ENCODE peak calls at places on chromosomes 3 and 15, in seven cellular contexts. One of them, this sample, is unnamed.

GRCh38 chr3:21795152-21795837 is 44.3 kb upstream of the ZNF385D start:
- DNase-seq in upper lobe of left lung: no peak
- DNase-seq in colonic mucosa: no peak
- DNase-seq in endothelial cell of umbilical vein: no peak
- DNase-seq in small intestine: no peak
- DNase-seq in transverse colon: no peak
- DNase-seq in heart left ventricle: peak; percentile 90
- DNase-seq in this sample: no peak

GRCh38 chr15:93201940-93202339 is 112.9 kb upstream of the RGMA start:
- DNase-seq in endothelial cell of umbilical vein: no peak
- DNase-seq in colonic mucosa: no peak
- DNase-seq in transverse colon: no peak
- DNase-seq in heart left ventricle: no peak
- DNase-seq in small intestine: no peak
- DNase-seq in upper lobe of left lung: no peak
- DNase-seq in this sample: no peak

GRCh38 chr15:64877435-64877834 is 34.3 kb upstream of the ANKDD1A start:
- DNase-seq in colonic mucosa: peak; percentile 61
- DNase-seq in upper lobe of left lung: peak; percentile 80
- DNase-seq in endothelial cell of umbilical vein: peak; percentile 53
- DNase-seq in heart left ventricle: peak; percentile 91
- DNase-seq in transverse colon: peak; percentile 53
- DNase-seq in small intestine: peak; percentile 22
- DNase-seq in this sample: no peak

GRCh38 chr15:89364341-89364740 is 29.7 kb upstream of the POLG start:
- DNase-seq in colonic mucosa: no peak
- DNase-seq in transverse colon: peak; percentile 19
- DNase-seq in upper lobe of left lung: no peak
- DNase-seq in heart left ventricle: peak; percentile 45
- DNase-seq in small intestine: peak; percentile 10
- DNase-seq in endothelial cell of umbilical vein: no peak
- DNase-seq in this sample: no peak

GRCh38 chr15:85174521-85174920 is 192.9 kb downstream of the PDE8A start:
- DNase-seq in endothelial cell of umbilical vein: no peak
- DNase-seq in upper lobe of left lung: no peak
- DNase-seq in transverse colon: no peak
- DNase-seq in colonic mucosa: no peak
- DNase-seq in small intestine: no peak
- DNase-seq in heart left ventricle: no peak
- DNase-seq in this sample: no peak

GRCh38 chr3:156826896-156827882 is 1.0 kb downstream of the LEKR1 start:
- DNase-seq in colonic mucosa: no peak
- DNase-seq in endothelial cell of umbilical vein: no peak
- DNase-seq in heart left ventricle: no peak
- DNase-seq in upper lobe of left lung: no peak
- DNase-seq in transverse colon: no peak
- DNase-seq in small intestine: no peak
- DNase-seq in this sample: no peak

GRCh38 chr3:37295925-37296324 is 121.5 kb upstream of the LRRFIP2 start:
- DNase-seq in transverse colon: no peak
- DNase-seq in heart left ventricle: no peak
- DNase-seq in endothelial cell of umbilical vein: no peak
- DNase-seq in colonic mucosa: no peak
- DNase-seq in small intestine: no peak
- DNase-seq in upper lobe of left lung: no peak
- DNase-seq in this sample: no peak

GRCh38 chr3:151579571-151580270 is 118.9 kb upstream of the IGSF10 start:
- DNase-seq in small intestine: no peak
- DNase-seq in colonic mucosa: no peak
- DNase-seq in endothelial cell of umbilical vein: no peak
- DNase-seq in heart left ventricle: no peak
- DNase-seq in upper lobe of left lung: no peak
- DNase-seq in transverse colon: no peak
- DNase-seq in this sample: no peak

GRCh38 chr15:69509131-69509530 is 56.5 kb downstream of the RPLP1 start:
- DNase-seq in endothelial cell of umbilical vein: no peak
- DNase-seq in upper lobe of left lung: no peak
- DNase-seq in colonic mucosa: no peak
- DNase-seq in heart left ventricle: no peak
- DNase-seq in small intestine: no peak
- DNase-seq in transverse colon: no peak
- DNase-seq in this sample: no peak

GRCh38 chr15:63212050-63212973 is 22.9 kb downstream of the RAB8B start:
- DNase-seq in endothelial cell of umbilical vein: peak; percentile 51
- DNase-seq in small intestine: no peak
- DNase-seq in colonic mucosa: no peak
- DNase-seq in transverse colon: no peak
- DNase-seq in heart left ventricle: no peak
- DNase-seq in upper lobe of left lung: no peak
- DNase-seq in this sample: no peak

GRCh38 chr3:17670749-17671148 is 71.7 kb downstream of the TBC1D5 start:
- DNase-seq in colonic mucosa: no peak
- DNase-seq in transverse colon: no peak
- DNase-seq in upper lobe of left lung: no peak
- DNase-seq in endothelial cell of umbilical vein: peak; percentile 47
- DNase-seq in small intestine: no peak
- DNase-seq in heart left ventricle: no peak
- DNase-seq in this sample: no peak

GRCh38 chr15:88257311-88257901 is 867 bp upstream of the NTRK3 start:
- DNase-seq in endothelial cell of umbilical vein: no peak
- DNase-seq in transverse colon: no peak
- DNase-seq in colonic mucosa: no peak
- DNase-seq in upper lobe of left lung: peak; percentile 69
- DNase-seq in heart left ventricle: no peak
- DNase-seq in small intestine: no peak
- DNase-seq in this sample: no peak

DNA sequence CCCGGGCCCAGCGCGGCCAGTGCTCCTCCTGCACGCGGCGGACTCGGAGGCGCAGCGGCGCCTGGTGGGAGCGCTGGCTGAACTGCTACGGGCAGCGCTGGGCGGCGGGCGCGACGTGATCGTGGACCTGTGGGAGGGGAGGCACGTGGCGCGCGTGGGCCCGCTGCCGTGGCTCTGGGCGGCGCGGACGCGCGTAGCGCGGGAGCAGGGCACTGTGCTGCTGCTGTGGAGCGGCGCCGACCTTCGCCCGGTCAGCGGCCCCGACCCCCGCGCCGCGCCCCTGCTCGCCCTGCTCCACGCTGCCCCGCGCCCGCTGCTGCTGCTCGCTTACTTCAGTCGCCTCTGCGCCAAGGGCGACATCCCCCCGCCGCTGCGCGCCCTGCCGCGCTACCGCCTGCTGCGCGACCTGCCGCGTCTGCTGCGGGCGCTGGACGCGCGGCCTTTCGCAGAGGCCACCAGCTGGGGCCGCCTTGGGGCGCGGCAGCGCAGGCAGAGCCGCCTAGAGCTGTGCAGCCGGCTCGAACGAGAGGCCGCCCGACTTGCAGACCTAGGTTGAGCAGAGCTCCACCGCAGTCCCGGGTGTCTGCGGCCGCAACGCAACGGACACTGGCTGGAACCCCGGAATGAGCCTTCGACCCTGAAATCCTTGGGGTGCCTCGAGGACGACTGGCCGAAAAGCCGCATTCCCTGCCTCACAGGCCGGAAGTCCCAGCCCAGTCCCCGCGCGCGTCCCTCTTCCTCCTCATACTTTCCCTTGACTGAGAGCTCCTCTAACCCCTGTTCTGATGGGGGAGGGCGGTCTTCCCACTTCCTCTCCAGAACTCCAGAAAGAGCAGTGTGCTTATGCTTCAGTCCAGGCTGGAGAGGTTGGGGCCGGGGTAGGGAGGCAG is 1.4 kb upstream of the IL17RC start:
- DNase-seq in transverse colon: peak; percentile 77
- DNase-seq in heart left ventricle: peak; percentile 86
- DNase-seq in small intestine: peak; percentile 55
- DNase-seq in colonic mucosa: peak; percentile 74
- DNase-seq in endothelial cell of umbilical vein: peak; percentile 50
- DNase-seq in upper lobe of left lung: peak; percentile 95
- DNase-seq in this sample: peak; percentile 52
- H3K4me3 ChIP-seq in transverse colon: peak overlapping the region; percentile 53
- H3K4me3 ChIP-seq in heart left ventricle: peak overlapping the region; percentile 75
- H3K4me3 ChIP-seq in small intestine: no peak overlapping the region
- H3K4me3 ChIP-seq in colonic mucosa: peak overlapping the region; percentile 57
- H3K4me3 ChIP-seq in endothelial cell of umbilical vein: peak overlapping the region; percentile 39
- H3K4me3 ChIP-seq in upper lobe of left lung: peak overlapping the region; percentile 79
- H3K4me3 ChIP-seq in this sample: peak overlapping the region; percentile 48

GRCh38 chr3:148884261-148884660 is 19.2 kb downstream of the CPA3 start:
- DNase-seq in heart left ventricle: no peak
- DNase-seq in endothelial cell of umbilical vein: peak; percentile 40
- DNase-seq in upper lobe of left lung: no peak
- DNase-seq in colonic mucosa: no peak
- DNase-seq in transverse colon: no peak
- DNase-seq in small intestine: no peak
- DNase-seq in this sample: no peak

GRCh38 chr3:148889828-148890227 is 24.7 kb downstream of the CPA3 start:
- DNase-seq in upper lobe of left lung: no peak
- DNase-seq in endothelial cell of umbilical vein: no peak
- DNase-seq in heart left ventricle: no peak
- DNase-seq in colonic mucosa: no peak
- DNase-seq in small intestine: no peak
- DNase-seq in transverse colon: no peak
- DNase-seq in this sample: no peak
- H3K27me3 ChIP-seq in upper lobe of left lung: no peaks in the 10 kb centered on the region
- H3K27me3 ChIP-seq in endothelial cell of umbilical vein: peaks cover 1% of the 10 kb centered on the region
- H3K27me3 ChIP-seq in heart left ventricle: peaks cover 4% of the 10 kb centered on the region
- H3K27me3 ChIP-seq in colonic mucosa: no peaks in the 10 kb centered on the region
- H3K27me3 ChIP-seq in small intestine: no peaks in the 10 kb centered on the region
- H3K27me3 ChIP-seq in transverse colon: no peaks in the 10 kb centered on the region
- H3K27me3 ChIP-seq in this sample: no peaks in the 10 kb centered on the region

GRCh38 chr15:43215961-43216360 is 4.9 kb downstream of the EPB42 start:
- DNase-seq in small intestine: no peak
- DNase-seq in colonic mucosa: no peak
- DNase-seq in transverse colon: no peak
- DNase-seq in heart left ventricle: no peak
- DNase-seq in endothelial cell of umbilical vein: no peak
- DNase-seq in upper lobe of left lung: no peak
- DNase-seq in this sample: no peak
- H3K4me3 ChIP-seq in small intestine: no peak overlapping the region
- H3K4me3 ChIP-seq in colonic mucosa: no peak overlapping the region
- H3K4me3 ChIP-seq in transverse colon: no peak overlapping the region
- H3K4me3 ChIP-seq in heart left ventricle: no peak overlapping the region
- H3K4me3 ChIP-seq in endothelial cell of umbilical vein: no peak overlapping the region
- H3K4me3 ChIP-seq in upper lobe of left lung: no peak overlapping the region
- H3K4me3 ChIP-seq in this sample: no peak overlapping the region

DNA sequence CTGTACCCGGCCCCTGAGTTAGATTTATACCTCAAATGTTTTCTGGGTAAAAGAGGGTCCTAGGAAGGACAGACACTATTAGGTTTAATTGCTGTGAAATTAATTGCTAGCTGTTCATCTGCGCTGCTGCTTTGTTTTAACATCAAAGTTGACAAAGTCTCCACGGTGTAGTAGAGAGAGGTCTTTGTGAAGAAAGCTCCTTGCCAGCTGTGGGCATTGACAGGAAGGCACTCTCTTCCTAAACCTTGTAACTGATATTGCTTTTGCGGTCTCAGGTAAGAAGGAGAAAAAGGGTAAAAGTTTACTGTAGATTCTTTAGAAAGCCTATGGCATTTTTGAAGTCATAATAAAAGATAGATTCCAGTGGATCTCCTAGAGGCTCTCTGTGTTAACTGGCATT is 68.1 kb downstream of the PTPRG start:
- DNase-seq in heart left ventricle: no peak
- DNase-seq in upper lobe of left lung: no peak
- DNase-seq in transverse colon: no peak
- DNase-seq in colonic mucosa: no peak
- DNase-seq in small intestine: no peak
- DNase-seq in endothelial cell of umbilical vein: no peak
- DNase-seq in this sample: no peak
- H3K27me3 ChIP-seq in heart left ventricle: no peaks in the 10 kb centered on the region
- H3K27me3 ChIP-seq in upper lobe of left lung: no peaks in the 10 kb centered on the region
- H3K27me3 ChIP-seq in transverse colon: no peaks in the 10 kb centered on the region
- H3K27me3 ChIP-seq in colonic mucosa: no peaks in the 10 kb centered on the region
- H3K27me3 ChIP-seq in small intestine: no peaks in the 10 kb centered on the region
- H3K27me3 ChIP-seq in endothelial cell of umbilical vein: no peaks in the 10 kb centered on the region
- H3K27me3 ChIP-seq in this sample: no peaks in the 10 kb centered on the region

GRCh38 chr3:147940400-147940799 is 531.2 kb downstream of the ZIC1 start:
- DNase-seq in small intestine: no peak
- DNase-seq in colonic mucosa: no peak
- DNase-seq in upper lobe of left lung: no peak
- DNase-seq in transverse colon: no peak
- DNase-seq in heart left ventricle: no peak
- DNase-seq in endothelial cell of umbilical vein: no peak
- DNase-seq in this sample: no peak
- H3K4me3 ChIP-seq in small intestine: no peak overlapping the region
- H3K4me3 ChIP-seq in colonic mucosa: no peak overlapping the region
- H3K4me3 ChIP-seq in upper lobe of left lung: no peak overlapping the region
- H3K4me3 ChIP-seq in transverse colon: no peak overlapping the region
- H3K4me3 ChIP-seq in heart left ventricle: peak overlapping the region; percentile 50
- H3K4me3 ChIP-seq in endothelial cell of umbilical vein: no peak overlapping the region
- H3K4me3 ChIP-seq in this sample: no peak overlapping the region

DNA sequence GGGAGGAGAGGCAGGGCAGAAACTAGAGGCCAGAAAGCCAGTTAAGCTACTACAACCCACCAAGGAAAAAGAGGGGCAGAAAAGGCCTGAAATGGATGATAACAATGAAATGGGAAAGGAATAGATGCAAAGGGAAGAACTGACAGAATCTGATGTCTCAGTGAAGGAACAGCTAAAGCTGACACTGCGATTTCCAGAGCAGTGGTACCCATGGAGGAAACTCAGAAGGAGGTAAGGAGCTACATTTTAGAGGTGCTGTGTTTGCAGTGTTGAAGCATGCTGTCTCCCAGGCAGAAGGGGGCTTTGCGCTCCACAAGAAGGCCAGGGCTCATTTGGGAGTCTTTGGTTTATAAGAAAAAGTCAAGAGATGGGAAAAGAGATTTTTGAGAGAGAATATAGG is 38.0 kb downstream of the ZBTB38 start:
- DNase-seq in upper lobe of left lung: no peak
- DNase-seq in small intestine: no peak
- DNase-seq in endothelial cell of umbilical vein: no peak
- DNase-seq in transverse colon: no peak
- DNase-seq in colonic mucosa: no peak
- DNase-seq in heart left ventricle: no peak
- DNase-seq in this sample: no peak
- H3K27me3 ChIP-seq in upper lobe of left lung: no peaks in the 10 kb centered on the region
- H3K27me3 ChIP-seq in small intestine: no peaks in the 10 kb centered on the region
- H3K27me3 ChIP-seq in endothelial cell of umbilical vein: no peaks in the 10 kb centered on the region
- H3K27me3 ChIP-seq in transverse colon: no peaks in the 10 kb centered on the region
- H3K27me3 ChIP-seq in colonic mucosa: no peaks in the 10 kb centered on the region
- H3K27me3 ChIP-seq in heart left ventricle: no peaks in the 10 kb centered on the region
- H3K27me3 ChIP-seq in this sample: no peaks in the 10 kb centered on the region

This sample was measured in naive thymus-derived CD4-positive, alpha-beta T cell.